ENCODE peak calls at places on chromosome X, in four cellular contexts. L is stimulated activated CD8-positive, alpha-beta memory T cell treated with anti-CD3 and anti-CD28 coated beads, Interleukin-7, amount 100 ng/mL, for 1 hour; Z is HCEC 1CT; W is naive B cell. N is an unnamed sample.
A peak's percentile ranks its signal among the peaks of the same experiment; 100 is the strongest.

GRCh38 chrX:40278340-40279090 is 180.8 kb upstream of the BCOR start:
- DNase-seq in W (no peak), Z (no peak), L (peak; percentile 25), N (no peak)

GRCh38 chrX:150037041-150037440 is 98.8 kb upstream of the EOLA2 start:
- DNase-seq in L (no peak), W (no peak), Z (peak; percentile 42), N (no peak)

GRCh38 chrX:120726294-120726693 is 96.4 kb upstream of the C1GALT1C1 start:
- DNase-seq in Z (no peak), W (peak; percentile 68), L (no peak), N (no peak)

GRCh38 chrX:148271263-148271662 is 229.2 kb upstream of the AFF2 start:
- DNase-seq in L (no peak), Z (no peak), W (no peak), N (no peak)

GRCh38 chrX:109360301-109360700 is 121.6 kb downstream of the GUCY2F start:
- DNase-seq in L (no peak), Z (no peak), W (no peak), N (no peak)

GRCh38 chrX:119067023-119067739 is 5.6 kb upstream of the CT47C1 start:
- DNase-seq in Z (peak; percentile 44), W (peak; percentile 31), L (no peak), N (no peak)

GRCh38 chrX:781216-782211 is 150.9 kb downstream of the SHOX start:
- DNase-seq in L (no peak), W (no peak), Z (no peak), N (no peak)

GRCh38 chrX:24259544-24260240 is 54.2 kb downstream of the SUPT20HL2 start:
- DNase-seq in W (no peak), Z (peak; percentile 36), L (no peak), N (no peak)

GRCh38 chrX:10393899-10394298 is 226.5 kb downstream of the MID1 start:
- DNase-seq in W (no peak), Z (no peak), L (no peak), N (no peak)

GRCh38 chrX:140274761-140275525 is 229.9 kb downstream of the SOX3 start:
- DNase-seq in Z (no peak), W (no peak), L (no peak), N (no peak)

GRCh38 chrX:77119706-77120105 is 327.5 kb upstream of the FGF16 start:
- DNase-seq in W (no peak), L (no peak), Z (no peak), N (no peak)

GRCh38 chrX:138648570-138648969 is 62.9 kb downstream of the FGF13 start:
- DNase-seq in Z (no peak), W (no peak), L (no peak), N (no peak)

GRCh38 chrX:13428055-13428786 is 108.4 kb upstream of the ATXN3L start:
- DNase-seq in Z (peak; percentile 90), L (no peak), W (no peak), N (no peak)

GRCh38 chrX:140918398-140919043 is 83.9 kb upstream of the SPANXB1 start:
- DNase-seq in L (no peak), W (peak; percentile 11), Z (peak; percentile 51), N (no peak)

GRCh38 chrX:107700317-107700774 is 72.0 kb downstream of the PRPS1 start:
- DNase-seq in W (no peak), Z (peak; percentile 69), L (no peak), N (no peak)

GRCh38 chrX:117982702-117983392 is 133.8 kb downstream of the KLHL13 start:
- DNase-seq in L (no peak), Z (no peak), W (no peak), N (no peak)

GRCh38 chrX:1576201-1577101 is 15.0 kb upstream of the AKAP17A start:
- DNase-seq in L (no peak), Z (no peak), W (no peak), N (no peak)

GRCh38 chrX:140836874-140837273 is 127.3 kb downstream of the LINC00632 start:
- DNase-seq in L (no peak), Z (no peak), W (no peak), N (no peak)

GRCh38 chrX:8783100-8784098 is 17.8 kb downstream of the FAM9A start:
- DNase-seq in W (peak; percentile 19), L (no peak), Z (no peak), N (peak; percentile 3)

GRCh38 chrX:55240788-55241187 is 20.6 kb downstream of the PAGE5 start:
- DNase-seq in L (no peak), Z (no peak), W (no peak), N (no peak)

GRCh38 chrX:10484683-10485247 is 135.6 kb downstream of the MID1 start:
- DNase-seq in Z (no peak), W (no peak), L (no peak), N (no peak)

GRCh38 chrX:108036298-108036973 is 8.4 kb upstream of the VSIG1 start:
- DNase-seq in W (no peak), Z (peak; percentile 80), L (no peak), N (no peak)

GRCh38 chrX:110341189-110342035 is 17.2 kb upstream of the RTL9 start:
- DNase-seq in Z (peak; percentile 83), W (no peak), L (no peak), N (no peak)

GRCh38 chrX:96182366-96182765 is 502.3 kb upstream of the DIAPH2 start:
- DNase-seq in Z (peak; percentile 1), L (no peak), W (no peak), N (no peak)

GRCh38 chrX:77415161-77415560 is 32.0 kb upstream of the FGF16 start:
- DNase-seq in Z (no peak), W (no peak), L (no peak), N (no peak)

GRCh38 chrX:6363193-6363592 is 134.5 kb upstream of the NLGN4X start:
- DNase-seq in L (no peak), Z (no peak), W (no peak), N (no peak)

GRCh38 chrX:102968216-102968615 is 31.1 kb downstream of the RAB40AL start:
- DNase-seq in W (no peak), Z (no peak), L (no peak), N (no peak)

GRCh38 chrX:56783450-56783831 is 54.4 kb downstream of the NBDY start:
- DNase-seq in Z (no peak), W (peak; percentile 68), L (peak; percentile 55), N (no peak)

GRCh38 chrX:109487640-109488039 is 5.8 kb upstream of the GUCY2F start:
- DNase-seq in W (peak; percentile 25), Z (no peak), L (no peak), N (no peak)

GRCh38 chrX:53078943-53079342 is 3.2 kb upstream of the TSPYL2 start:
- DNase-seq in L (no peak), Z (no peak), W (no peak), N (no peak)

GRCh38 chrX:112738347-112739033 is 58.8 kb upstream of the LHFPL1 start:
- DNase-seq in L (no peak), W (no peak), Z (no peak), N (no peak)

GRCh38 chrX:148609766-148610698 is 109.6 kb downstream of the AFF2 start:
- DNase-seq in W (peak; percentile 32), L (no peak), Z (no peak), N (no peak)

GRCh38 chrX:34656842-34657780 is at the start of gene TMEM47:
- DNase-seq in L (no peak), W (no peak), Z (peak; percentile 71), N (no peak)

GRCh38 chrX:10648608-10649007 is 28.2 kb upstream of the MID1 start:
- DNase-seq in W (no peak), Z (peak; percentile 46), L (no peak), N (no peak)

GRCh38 chrX:19883878-19884277 is 3.5 kb downstream of the SH3KBP1 start:
- DNase-seq in W (no peak), Z (no peak), L (no peak), N (no peak)

GRCh38 chrX:49199906-49200771 is at the start of gene SYP:
- DNase-seq in W (peak; percentile 84), L (peak; percentile 73), Z (peak; percentile 81), N (peak; percentile 31)

GRCh38 chrX:75156537-75156945 is 458 bp upstream of the ABCB7 start:
- DNase-seq in Z (peak; percentile 14), W (peak; percentile 7), L (no peak), N (no peak)

GRCh38 chrX:107563851-107564250 is 64.5 kb upstream of the PRPS1 start:
- DNase-seq in Z (no peak), L (no peak), W (no peak), N (no peak)

N was measured in cortex of kidney.